ENCODE peak calls at places on chromosomes 12 and 14, in ten cellular contexts. J is HT-29; E is nucleus accumbens; N is KBM-7; R is sciatic nerve; L is cardiac muscle cell; U is activated CD4-positive, CD25-positive, alpha-beta regulatory T cell treated with anti-CD3 and anti-CD28 coated beads, Interleukin-2, amount 50 U/mL, for 72 hours; H is astrocyte of the cerebellum; B is kidney tubule cell; Y is NCI-H1092. A is an unnamed sample.

GRCh38 chr12:40691913-40692616 is at the start of gene CNTN1:
- DNase-seq in J (no peak), E (peak), N (no peak), R (peak), L (peak), U (no peak), H (peak), B (peak), Y (no peak), A (peak)

GRCh38 chr12:7495136-7495535 is 8.4 kb downstream of the CD163 start:
- DNase-seq in J (no peak), E (no peak), N (no peak), R (no peak), L (no peak), U (no peak), H (no peak), B (no peak), Y (no peak), A (no peak)

GRCh38 chr12:10851243-10851858 is 2.1 kb upstream of the PRR4 start:
- DNase-seq in J (no peak), E (no peak), N (no peak), R (no peak), L (no peak), U (no peak), H (no peak), B (peak), Y (no peak), A (no peak)

GRCh38 chr14:104603623-104604401 is 760 bp downstream of the TMEM179 start:
- DNase-seq in J (no peak), E (no peak), N (no peak), R (peak), L (no peak), U (peak), H (no peak), B (no peak), Y (peak), A (no peak)

GRCh38 chr12:102061096-102061555 is 665 bp downstream of the WASHC3 start:
- DNase-seq in J (peak), E (no peak), N (peak), R (no peak), L (no peak), U (no peak), H (no peak), B (peak), Y (no peak), A (no peak)

GRCh38 chr14:35159742-35160409 is 37.5 kb downstream of the PRORP start:
- DNase-seq in J (peak), E (no peak), N (no peak), R (no peak), L (peak), U (no peak), H (peak), B (peak), Y (no peak), A (no peak)

GRCh38 chr12:18828483-18828882 is 90.6 kb downstream of the CAPZA3 start:
- DNase-seq in J (no peak), E (no peak), N (no peak), R (no peak), L (no peak), U (no peak), H (no peak), B (no peak), Y (no peak), A (no peak)

GRCh38 chr14:95531473-95531872 is 3.4 kb upstream of the GLRX5 start:
- DNase-seq in J (no peak), E (no peak), N (no peak), R (no peak), L (peak), U (no peak), H (peak), B (peak), Y (no peak), A (no peak)

GRCh38 chr14:96364911-96365310 is 1.6 kb downstream of the GSKIP start:
- DNase-seq in J (no peak), E (no peak), N (no peak), R (no peak), L (no peak), U (no peak), H (no peak), B (no peak), Y (no peak), A (no peak)

GRCh38 chr14:20632831-20633771 is 8.4 kb downstream of the OR6S1 start:
- DNase-seq in J (peak), E (no peak), N (peak), R (no peak), L (peak), U (peak), H (no peak), B (peak), Y (no peak), A (no peak)

GRCh38 chr14:69763761-69764510 is 3.0 kb upstream of the SRSF5 start:
- DNase-seq in J (no peak), E (no peak), N (no peak), R (no peak), L (no peak), U (no peak), H (no peak), B (no peak), Y (no peak), A (no peak)

GRCh38 chr14:51304956-51305355 is 64.9 kb downstream of the TMX1 start:
- DNase-seq in J (no peak), E (no peak), N (no peak), R (no peak), L (peak), U (no peak), H (peak), B (peak), Y (no peak), A (no peak)

GRCh38 chr12:63917864-63918742 is 73.6 kb downstream of the SRGAP1 start:
- DNase-seq in J (peak), E (no peak), N (peak), R (no peak), L (peak), U (no peak), H (peak), B (peak), Y (no peak), A (no peak)

GRCh38 chr12:42450248-42450647 is 124.3 kb downstream of the PPHLN1 start:
- DNase-seq in J (no peak), E (no peak), N (no peak), R (no peak), L (peak), U (no peak), H (no peak), B (peak), Y (no peak), A (no peak)

GRCh38 chr12:130714591-130715149 is 1.4 kb downstream of the RIMBP2 start:
- DNase-seq in J (no peak), E (no peak), N (no peak), R (no peak), L (no peak), U (no peak), H (no peak), B (no peak), Y (no peak), A (no peak)

GRCh38 chr12:5792350-5792749 is 152.7 kb downstream of the ANO2 start:
- DNase-seq in J (no peak), E (no peak), N (no peak), R (no peak), L (no peak), U (no peak), H (no peak), B (no peak), Y (no peak), A (no peak)

GRCh38 chr14:49945448-49946319 is 52.8 kb downstream of the ARF6 start:
- DNase-seq in J (no peak), E (no peak), N (no peak), R (no peak), L (no peak), U (no peak), H (no peak), B (no peak), Y (no peak), A (no peak)

GRCh38 chr14:49497725-49498348 is 88.3 kb downstream of the RPS29 start:
- DNase-seq in J (peak), E (no peak), N (peak), R (no peak), L (peak), U (no peak), H (peak), B (peak), Y (peak), A (peak)

GRCh38 chr12:98127336-98127679 is 388.1 kb upstream of the TMPO start:
- DNase-seq in J (no peak), E (no peak), N (no peak), R (no peak), L (no peak), U (no peak), H (no peak), B (no peak), Y (no peak), A (no peak)

GRCh38 chr12:68675098-68675842 is 11.5 kb upstream of the NUP107 start:
- DNase-seq in J (no peak), E (no peak), N (no peak), R (no peak), L (no peak), U (peak), H (no peak), B (no peak), Y (no peak), A (no peak)

GRCh38 chr12:22653075-22653474 is 28.1 kb downstream of the ETNK1 start:
- DNase-seq in J (no peak), E (no peak), N (no peak), R (no peak), L (peak), U (no peak), H (no peak), B (no peak), Y (no peak), A (no peak)

GRCh38 chr14:40417777-40418401 is 985.7 kb upstream of the FBXO33 start:
- DNase-seq in J (peak), E (no peak), N (peak), R (no peak), L (peak), U (no peak), H (no peak), B (peak), Y (peak), A (peak)

GRCh38 chr14:75411194-75411552 is 16.6 kb upstream of the JDP2 start:
- DNase-seq in J (no peak), E (no peak), N (no peak), R (no peak), L (no peak), U (no peak), H (no peak), B (no peak), Y (peak), A (no peak)

GRCh38 chr14:34619399-34619920 is 10.5 kb downstream of the SNX6 start:
- DNase-seq in J (no peak), E (no peak), N (peak), R (no peak), L (no peak), U (no peak), H (no peak), B (no peak), Y (no peak), A (no peak)